ENCODE peak calls at places on chromosomes 11 and 22, in four cellular contexts. I is Peyer's patch; F is IMR-90; Q is CD4-positive, alpha-beta memory T cell. P is an unnamed sample. For H3K4me1, the result is how much of the 10 kb centered on the place peaks cover.

GRCh38 chr22:48560836-48561235 is 1266.8 kb downstream of the BRD1 start:
- DNase-seq in I (no peak), Q (no peak), F (no peak), P (no peak)

GRCh38 chr22:35349704-35350538 is 31.0 kb upstream of the HMOX1 start:
- DNase-seq in I (no peak), Q (no peak), F (peak), P (no peak)

GRCh38 chr11:94740975-94741707 is 27.0 kb upstream of the AMOTL1 start:
- DNase-seq in Q (no peak), I (no peak), F (peak), P (no peak)

GRCh38 chr22:34866501-34867171 is 199.3 kb upstream of the ISX start:
- DNase-seq in I (no peak), Q (no peak), F (no peak), P (no peak)

GRCh38 chr11:126124284-126124683 is 61.6 kb upstream of the CDON start:
- DNase-seq in Q (no peak), F (peak), I (no peak), P (no peak)

GRCh38 chr11:77617892-77618291 is 19.7 kb downstream of the CLNS1A start:
- DNase-seq in I (no peak), F (peak), Q (no peak), P (no peak)

GRCh38 chr11:16685914-16686313 is 52.5 kb upstream of the C11orf58 start:
- DNase-seq in F (no peak), I (no peak), Q (no peak), P (no peak)

GRCh38 chr22:44542561-44543222 is 44.7 kb upstream of the RTL6 start:
- DNase-seq in Q (no peak), I (no peak), F (no peak), P (no peak)

GRCh38 chr22:41862530-41863266 is 29.8 kb downstream of the SREBF2 start:
- DNase-seq in I (no peak), F (peak), Q (no peak), P (peak)

GRCh38 chr11:84089072-84090057 is 803.2 kb upstream of the CCDC90B start:
- DNase-seq in F (no peak), Q (no peak), I (no peak), P (no peak)

GRCh38 chr11:3616721-3617460 is 24.9 kb downstream of the ART5 start:
- DNase-seq in Q (no peak), I (no peak), F (peak), P (no peak)

GRCh38 chr11:101034076-101034475 is 95.5 kb downstream of the PGR start:
- DNase-seq in I (no peak), F (no peak), Q (no peak), P (peak)

GRCh38 chr22:19815093-19815822 is 39.4 kb downstream of the GNB1L start:
- DNase-seq in F (no peak), Q (no peak), I (no peak), P (no peak)

GRCh38 chr11:2271077-2271326 is 614 bp upstream of the ASCL2 start:
- DNase-seq in Q (peak), I (peak), F (no peak), P (no peak)

GRCh38 chr11:1445741-1446445 is 40.7 kb downstream of the MOB2 start:
- DNase-seq in Q (no peak), F (no peak), I (no peak), P (no peak)

GRCh38 chr11:94897330-94897768 is 76.0 kb downstream of the CWC15 start:
- DNase-seq in Q (peak), I (no peak), F (peak), P (peak)

GRCh38 chr11:75270896-75271415 is 30.4 kb downstream of the TPBGL start:
- DNase-seq in I (no peak), F (peak), Q (peak), P (no peak)

GRCh38 chr11:65859812-65860277 is 388 bp upstream of the MUS81 start:
- DNase-seq in I (no peak), F (no peak), Q (no peak), P (no peak)

GRCh38 chr11:46309669-46310288 is 32.3 kb downstream of the CREB3L1 start:
- DNase-seq in F (no peak), Q (no peak), I (no peak), P (no peak)

GRCh38 chr22:49824936-49825335 is 2.7 kb downstream of the BRD1 start:
- DNase-seq in Q (no peak), I (peak), F (no peak), P (no peak)

GRCh38 chr11:126282361-126282741 is 542 bp upstream of the TIRAP start:
- DNase-seq in F (peak), Q (peak), I (peak), P (peak)

GRCh38 chr22:49247194-49247924 is 580.3 kb downstream of the BRD1 start:
- DNase-seq in Q (no peak), I (no peak), F (no peak), P (no peak)

GRCh38 chr11:121929581-121929980 is 186.4 kb downstream of the BLID start:
- DNase-seq in F (peak), Q (no peak), I (no peak), P (no peak)

GRCh38 chr11:111938687-111939160 is 1.6 kb downstream of the DIXDC1 start:
- DNase-seq in I (no peak), F (peak), Q (peak), P (no peak)

GRCh38 chr11:111939836-111940604 is 2.9 kb downstream of the DIXDC1 start:
- DNase-seq in I (no peak), Q (no peak), F (peak), P (no peak)

GRCh38 chr11:111936045-111936400 is 1.1 kb upstream of the DIXDC1 start:
- DNase-seq in F (peak), Q (no peak), I (no peak), P (no peak)

GRCh38 chr11:111937461-111937769 is 272 bp downstream of the DIXDC1 start:
- DNase-seq in I (no peak), Q (no peak), F (no peak), P (no peak)

GRCh38 chr11:111937859-111938258 is 716 bp downstream of the DIXDC1 start:
- DNase-seq in I (no peak), F (no peak), Q (no peak), P (no peak)
- H3K27ac ChIP-seq in I (peak), F (peak), Q (peak), P (peak)

GRCh38 chr22:39901519-39902146 is 749 bp downstream of the GRAP2 start:
- DNase-seq in F (no peak), I (no peak), Q (no peak), P (no peak)
- H3K4me1 ChIP-seq in F (under half), I (under half), Q (under half), P (under half)

GRCh38 chr11:134275188-134275533 is 1.0 kb upstream of the GLB1L3 start:
- DNase-seq in F (no peak), I (no peak), Q (no peak), P (no peak)

GRCh38 chr11:134278356-134278755 is 2.2 kb downstream of the GLB1L3 start:
- DNase-seq in I (no peak), Q (no peak), F (no peak), P (no peak)

GRCh38 chr11:134276396-134277175 is 407 bp downstream of the GLB1L3 start:
- DNase-seq in I (no peak), F (no peak), Q (no peak), P (peak)

GRCh38 chr11:134275534-134276395 is at the start of gene GLB1L3:
- DNase-seq in F (no peak), Q (peak), I (no peak), P (no peak)

DNA sequence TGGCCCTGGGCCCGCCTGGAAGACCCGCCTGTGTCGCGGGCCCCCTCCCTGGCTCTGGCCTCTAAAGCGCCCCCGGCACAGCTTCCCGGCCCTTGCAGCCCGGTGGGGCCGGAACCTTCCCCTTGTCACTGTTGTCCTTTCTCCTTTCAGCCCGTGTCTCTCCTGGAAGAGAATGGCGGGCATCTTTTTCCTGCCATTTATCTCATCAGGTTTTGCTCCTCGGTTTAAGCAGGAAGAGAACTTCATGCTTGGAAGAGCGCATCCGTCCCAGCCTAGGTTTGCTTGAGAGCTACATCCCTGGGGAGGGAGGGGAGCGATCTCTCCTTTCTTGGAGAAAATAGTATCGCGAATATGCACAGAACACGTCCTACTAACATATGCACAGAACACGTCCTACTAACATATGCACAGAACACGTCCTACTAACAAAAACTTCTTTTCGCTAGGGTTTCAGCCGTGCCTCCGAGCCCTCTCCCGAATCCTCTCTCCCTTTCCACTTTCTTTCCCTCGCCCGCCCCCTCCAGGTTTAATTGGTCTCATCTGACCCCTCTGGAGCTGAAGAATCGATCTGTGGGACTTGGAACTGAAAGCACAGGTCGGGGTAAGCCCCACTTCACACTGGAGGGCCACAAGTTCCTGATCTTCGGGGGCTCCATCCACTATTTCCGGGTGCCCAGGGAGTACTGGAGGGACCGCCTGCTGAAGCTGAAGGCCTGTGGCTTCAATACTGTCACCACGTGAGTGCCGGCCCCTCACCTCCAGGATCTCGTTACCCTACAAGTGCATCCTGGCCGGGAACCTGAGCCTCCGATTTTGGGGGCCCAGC is 1.2 kb downstream of the GLB1L3 start:
- DNase-seq in I (no peak), F (no peak), Q (no peak), P (no peak)
- H3K27ac ChIP-seq in I (no peak), F (no peak), Q (no peak), P (no peak)

GRCh38 chr11:12599408-12600143 is 74.6 kb upstream of the TEAD1 start:
- DNase-seq in Q (peak), F (no peak), I (peak), P (peak)
- H3K4me1 ChIP-seq in Q (under half), F (under half), I (under half), P (under half)

GRCh38 chr11:36162909-36163434 is 126.3 kb downstream of the COMMD9 start:
- DNase-seq in Q (no peak), F (no peak), I (no peak), P (no peak)
- H3K27ac ChIP-seq in Q (no peak), F (no peak), I (no peak), P (no peak)

GRCh38 chr11:130187096-130187495 is 27.5 kb downstream of the ST14 start:
- DNase-seq in I (no peak), Q (no peak), F (no peak), P (no peak)
- H3K4me1 ChIP-seq in I (half or more), Q (under half), F (under half), P (under half)

DNA sequence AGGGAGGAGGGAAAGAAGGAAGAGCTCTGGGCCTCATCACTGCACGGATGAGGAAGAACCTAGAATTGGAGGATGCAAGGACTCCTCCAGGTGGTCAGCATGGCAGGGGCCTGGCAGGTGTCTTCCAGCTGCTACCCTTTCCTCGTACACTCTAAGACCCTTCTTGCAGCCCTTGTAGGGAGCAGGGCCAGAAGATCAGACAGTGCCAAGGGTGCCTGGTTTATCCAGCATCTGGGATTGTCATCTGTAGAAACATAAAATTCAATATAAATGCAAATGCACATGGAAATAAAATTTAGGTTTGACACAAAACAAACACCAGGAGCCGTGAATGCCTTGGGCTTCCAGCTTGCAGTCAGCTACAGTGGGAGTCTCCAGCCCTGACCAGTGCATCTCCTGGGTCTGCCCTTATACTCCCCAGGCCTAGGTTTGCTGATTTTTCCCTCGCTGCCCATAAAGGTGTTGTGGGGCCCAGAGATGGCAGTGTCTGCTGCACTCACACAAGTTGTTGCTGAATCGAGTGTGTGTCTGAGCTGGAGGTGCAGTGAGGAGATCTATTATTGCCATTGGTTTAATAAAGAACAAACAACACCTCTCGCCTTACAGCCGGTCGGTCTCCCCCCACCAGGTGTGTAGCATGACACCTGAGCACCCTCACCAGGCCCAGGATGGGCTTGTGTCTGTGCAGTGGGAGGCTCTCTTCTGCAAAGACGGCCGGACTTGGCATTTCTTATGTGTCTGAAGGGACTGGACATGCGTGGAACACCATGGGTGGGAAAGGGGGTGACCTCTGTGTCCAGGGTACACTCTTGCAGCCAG is 87.1 kb downstream of the BCR start:
- DNase-seq in F (no peak), Q (no peak), I (no peak), P (no peak)
- H3K27ac ChIP-seq in F (no peak), Q (no peak), I (no peak), P (no peak)

DNA sequence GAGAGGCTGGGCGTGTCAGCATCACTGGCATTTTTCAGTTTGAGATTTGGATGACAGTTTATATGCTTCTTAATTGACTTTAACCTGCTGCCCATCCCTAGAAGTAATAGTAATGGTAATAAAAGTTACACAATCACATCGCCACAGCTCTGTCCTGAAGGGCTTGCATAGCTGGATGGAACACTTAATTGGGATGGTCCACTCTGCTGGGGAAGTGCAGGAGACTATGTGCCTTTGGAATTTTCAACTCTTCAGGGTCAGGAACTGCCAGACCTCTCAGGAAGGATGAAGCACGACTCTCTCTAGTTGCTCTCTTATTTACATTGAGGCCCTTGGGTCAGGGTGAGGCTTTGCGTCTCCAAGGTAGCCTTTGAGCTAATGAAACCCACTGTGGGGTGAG is 16.2 kb downstream of the BARX2 start:
- DNase-seq in F (no peak), I (no peak), Q (no peak), P (no peak)
- H3K4me1 ChIP-seq in F (under half), I (under half), Q (under half), P (under half)

GRCh38 chr11:73139476-73140198 is 2.5 kb downstream of the FCHSD2 start:
- DNase-seq in Q (no peak), F (peak), I (no peak), P (no peak)
- H3K27ac ChIP-seq in Q (peak), F (no peak), I (peak), P (peak)

DNA sequence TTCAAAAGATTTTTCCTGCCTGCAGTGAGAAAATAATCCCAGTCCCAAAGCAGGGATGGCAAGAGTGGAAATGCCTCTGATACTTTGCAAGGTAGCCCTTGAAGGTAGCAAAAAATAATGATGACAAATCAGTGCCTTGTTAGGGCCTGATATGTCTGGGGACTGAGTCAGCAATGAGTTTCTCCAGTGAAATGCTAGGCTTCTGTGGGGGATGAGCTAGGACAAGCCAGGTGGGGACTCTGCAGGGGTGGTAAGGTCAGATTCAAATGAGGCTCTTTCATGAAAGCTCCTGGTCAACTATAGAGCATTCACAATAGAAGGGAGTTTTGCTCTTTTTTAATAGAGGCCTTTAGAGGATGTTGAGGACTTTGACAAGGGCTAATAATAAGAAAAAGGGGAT is 77.7 kb downstream of the ME3 start:
- DNase-seq in F (peak), Q (no peak), I (no peak), P (no peak)
- H3K4me1 ChIP-seq in F (under half), Q (under half), I (under half), P (under half)

P was measured in upper lobe of left lung.